ENCODE peak calls at places on chromosome 20, in nine cellular contexts. One of them, this sample, is unnamed.

GRCh38 chr20:15739056-15739455 is 834.2 kb downstream of the KIF16B start:
- DNase-seq in choroid plexus epithelial cell: no peak
- DNase-seq in Peyer's patch: no peak
- DNase-seq in pancreas: no peak
- DNase-seq in A549: no peak
- DNase-seq in SK-N-SH: no peak
- DNase-seq in fibroblast of mammary gland: peak; percentile 7
- DNase-seq in astrocyte of the spinal cord: no peak
- DNase-seq in fibroblast of pulmonary artery: no peak
- DNase-seq in this sample: no peak

GRCh38 chr20:24657211-24657610 is 187.8 kb downstream of the SYNDIG1 start:
- DNase-seq in choroid plexus epithelial cell: peak; percentile 85
- DNase-seq in Peyer's patch: no peak
- DNase-seq in pancreas: peak; percentile 18
- DNase-seq in A549: peak; percentile 38
- DNase-seq in SK-N-SH: no peak
- DNase-seq in fibroblast of mammary gland: peak; percentile 60
- DNase-seq in astrocyte of the spinal cord: peak; percentile 91
- DNase-seq in fibroblast of pulmonary artery: peak; percentile 22
- DNase-seq in this sample: no peak

GRCh38 chr20:55153321-55153720 is 677.9 kb downstream of the DOK5 start:
- DNase-seq in choroid plexus epithelial cell: no peak
- DNase-seq in Peyer's patch: no peak
- DNase-seq in pancreas: no peak
- DNase-seq in A549: no peak
- DNase-seq in SK-N-SH: no peak
- DNase-seq in fibroblast of mammary gland: peak; percentile 66
- DNase-seq in astrocyte of the spinal cord: peak; percentile 28
- DNase-seq in fibroblast of pulmonary artery: no peak
- DNase-seq in this sample: no peak

GRCh38 chr20:1299522-1299921 is 29.4 kb downstream of the SDCBP2 start:
- DNase-seq in choroid plexus epithelial cell: no peak
- DNase-seq in Peyer's patch: no peak
- DNase-seq in pancreas: no peak
- DNase-seq in A549: peak; percentile 66
- DNase-seq in SK-N-SH: peak; percentile 67
- DNase-seq in fibroblast of mammary gland: no peak
- DNase-seq in astrocyte of the spinal cord: no peak
- DNase-seq in fibroblast of pulmonary artery: no peak
- DNase-seq in this sample: no peak

GRCh38 chr20:14259691-14260090 is 77.7 kb downstream of the FLRT3 start:
- DNase-seq in choroid plexus epithelial cell: no peak
- DNase-seq in Peyer's patch: no peak
- DNase-seq in pancreas: no peak
- DNase-seq in A549: no peak
- DNase-seq in SK-N-SH: no peak
- DNase-seq in fibroblast of mammary gland: peak; percentile 41
- DNase-seq in astrocyte of the spinal cord: no peak
- DNase-seq in fibroblast of pulmonary artery: no peak
- DNase-seq in this sample: no peak

GRCh38 chr20:17017232-17017631 is 209.6 kb upstream of the PCSK2 start:
- DNase-seq in choroid plexus epithelial cell: no peak
- DNase-seq in Peyer's patch: no peak
- DNase-seq in pancreas: no peak
- DNase-seq in A549: no peak
- DNase-seq in SK-N-SH: no peak
- DNase-seq in fibroblast of mammary gland: no peak
- DNase-seq in astrocyte of the spinal cord: no peak
- DNase-seq in fibroblast of pulmonary artery: no peak
- DNase-seq in this sample: no peak

GRCh38 chr20:8774412-8774811 is 294.5 kb upstream of the PLCB4 start:
- DNase-seq in choroid plexus epithelial cell: no peak
- DNase-seq in Peyer's patch: no peak
- DNase-seq in pancreas: no peak
- DNase-seq in A549: no peak
- DNase-seq in SK-N-SH: no peak
- DNase-seq in fibroblast of mammary gland: peak; percentile 11
- DNase-seq in astrocyte of the spinal cord: no peak
- DNase-seq in fibroblast of pulmonary artery: no peak
- DNase-seq in this sample: no peak

GRCh38 chr20:4820833-4821518 is 99.3 kb downstream of the PRND start:
- DNase-seq in choroid plexus epithelial cell: peak; percentile 63
- DNase-seq in Peyer's patch: no peak
- DNase-seq in pancreas: no peak
- DNase-seq in A549: peak; percentile 41
- DNase-seq in SK-N-SH: no peak
- DNase-seq in fibroblast of mammary gland: peak; percentile 85
- DNase-seq in astrocyte of the spinal cord: peak; percentile 48
- DNase-seq in fibroblast of pulmonary artery: peak; percentile 74
- DNase-seq in this sample: no peak

GRCh38 chr20:25750765-25751696 is 54.4 kb upstream of the ZNF337 start:
- DNase-seq in choroid plexus epithelial cell: peak; percentile 70
- DNase-seq in Peyer's patch: peak; percentile 70
- DNase-seq in pancreas: peak; percentile 67
- DNase-seq in A549: peak; percentile 74
- DNase-seq in SK-N-SH: peak; percentile 83
- DNase-seq in fibroblast of mammary gland: peak; percentile 45
- DNase-seq in astrocyte of the spinal cord: peak; percentile 39
- DNase-seq in fibroblast of pulmonary artery: peak; percentile 59
- DNase-seq in this sample: peak; percentile 66

GRCh38 chr20:62936996-62937352 is 973 bp upstream of the GID8 start:
- DNase-seq in choroid plexus epithelial cell: peak; percentile 77
- DNase-seq in Peyer's patch: no peak
- DNase-seq in pancreas: no peak
- DNase-seq in A549: peak; percentile 40
- DNase-seq in SK-N-SH: no peak
- DNase-seq in fibroblast of mammary gland: peak; percentile 62
- DNase-seq in astrocyte of the spinal cord: peak; percentile 66
- DNase-seq in fibroblast of pulmonary artery: peak; percentile 46
- DNase-seq in this sample: peak; percentile 33

GRCh38 chr20:24737212-24737850 is 211.7 kb upstream of the CST7 start:
- DNase-seq in choroid plexus epithelial cell: no peak
- DNase-seq in Peyer's patch: no peak
- DNase-seq in pancreas: no peak
- DNase-seq in A549: no peak
- DNase-seq in SK-N-SH: no peak
- DNase-seq in fibroblast of mammary gland: no peak
- DNase-seq in astrocyte of the spinal cord: no peak
- DNase-seq in fibroblast of pulmonary artery: no peak
- DNase-seq in this sample: no peak

GRCh38 chr20:11221046-11221445 is 547.2 kb upstream of the JAG1 start:
- DNase-seq in choroid plexus epithelial cell: no peak
- DNase-seq in Peyer's patch: no peak
- DNase-seq in pancreas: no peak
- DNase-seq in A549: no peak
- DNase-seq in SK-N-SH: no peak
- DNase-seq in fibroblast of mammary gland: no peak
- DNase-seq in astrocyte of the spinal cord: no peak
- DNase-seq in fibroblast of pulmonary artery: peak; percentile 65
- DNase-seq in this sample: no peak

GRCh38 chr20:4774209-4774608 is 52.5 kb downstream of the PRND start:
- DNase-seq in choroid plexus epithelial cell: no peak
- DNase-seq in Peyer's patch: no peak
- DNase-seq in pancreas: no peak
- DNase-seq in A549: no peak
- DNase-seq in SK-N-SH: no peak
- DNase-seq in fibroblast of mammary gland: no peak
- DNase-seq in astrocyte of the spinal cord: no peak
- DNase-seq in fibroblast of pulmonary artery: no peak
- DNase-seq in this sample: no peak

GRCh38 chr20:3672864-3673550 is 8.8 kb downstream of the ADAM33 start:
- DNase-seq in choroid plexus epithelial cell: no peak
- DNase-seq in Peyer's patch: no peak
- DNase-seq in pancreas: no peak
- DNase-seq in A549: no peak
- DNase-seq in SK-N-SH: no peak
- DNase-seq in fibroblast of mammary gland: no peak
- DNase-seq in astrocyte of the spinal cord: no peak
- DNase-seq in fibroblast of pulmonary artery: no peak
- DNase-seq in this sample: no peak

GRCh38 chr20:1169224-1169623 is 15.6 kb downstream of the TMEM74B start:
- DNase-seq in choroid plexus epithelial cell: no peak
- DNase-seq in Peyer's patch: no peak
- DNase-seq in pancreas: no peak
- DNase-seq in A549: no peak
- DNase-seq in SK-N-SH: no peak
- DNase-seq in fibroblast of mammary gland: no peak
- DNase-seq in astrocyte of the spinal cord: no peak
- DNase-seq in fibroblast of pulmonary artery: no peak
- DNase-seq in this sample: no peak

GRCh38 chr20:59013959-59014608 is 5.1 kb upstream of the TUBB1 start:
- DNase-seq in choroid plexus epithelial cell: peak; percentile 42
- DNase-seq in Peyer's patch: no peak
- DNase-seq in pancreas: no peak
- DNase-seq in A549: no peak
- DNase-seq in SK-N-SH: no peak
- DNase-seq in fibroblast of mammary gland: peak; percentile 55
- DNase-seq in astrocyte of the spinal cord: peak; percentile 75
- DNase-seq in fibroblast of pulmonary artery: no peak
- DNase-seq in this sample: no peak

GRCh38 chr20:39849664-39850063 is 839.4 kb downstream of the MAFB start:
- DNase-seq in choroid plexus epithelial cell: peak; percentile 94
- DNase-seq in Peyer's patch: peak; percentile 52
- DNase-seq in pancreas: peak; percentile 49
- DNase-seq in A549: no peak
- DNase-seq in SK-N-SH: peak; percentile 70
- DNase-seq in fibroblast of mammary gland: peak; percentile 98
- DNase-seq in astrocyte of the spinal cord: peak; percentile 92
- DNase-seq in fibroblast of pulmonary artery: peak; percentile 90
- DNase-seq in this sample: no peak

GRCh38 chr20:59581983-59582679 is 22.2 kb upstream of the PHACTR3 start:
- DNase-seq in choroid plexus epithelial cell: no peak
- DNase-seq in Peyer's patch: no peak
- DNase-seq in pancreas: no peak
- DNase-seq in A549: no peak
- DNase-seq in SK-N-SH: no peak
- DNase-seq in fibroblast of mammary gland: no peak
- DNase-seq in astrocyte of the spinal cord: no peak
- DNase-seq in fibroblast of pulmonary artery: no peak
- DNase-seq in this sample: no peak

GRCh38 chr20:4720977-4721349 is 746 bp upstream of the PRND start:
- DNase-seq in choroid plexus epithelial cell: no peak
- DNase-seq in Peyer's patch: no peak
- DNase-seq in pancreas: no peak
- DNase-seq in A549: no peak
- DNase-seq in SK-N-SH: peak; percentile 34
- DNase-seq in fibroblast of mammary gland: no peak
- DNase-seq in astrocyte of the spinal cord: no peak
- DNase-seq in fibroblast of pulmonary artery: no peak
- DNase-seq in this sample: no peak

GRCh38 chr20:61897401-61898295 is 168.0 kb downstream of the TAF4 start:
- DNase-seq in choroid plexus epithelial cell: no peak
- DNase-seq in Peyer's patch: no peak
- DNase-seq in pancreas: no peak
- DNase-seq in A549: no peak
- DNase-seq in SK-N-SH: no peak
- DNase-seq in fibroblast of mammary gland: no peak
- DNase-seq in astrocyte of the spinal cord: no peak
- DNase-seq in fibroblast of pulmonary artery: no peak
- DNase-seq in this sample: no peak
- TF ChIP-seq CTCF in choroid plexus epithelial cell: no peak
- TF ChIP-seq CTCF in Peyer's patch: no peak
- TF ChIP-seq CTCF in pancreas: no peak
- TF ChIP-seq CTCF in A549: no peak
- TF ChIP-seq CTCF in SK-N-SH: no peak
- TF ChIP-seq CTCF in fibroblast of mammary gland: no peak
- TF ChIP-seq CTCF in astrocyte of the spinal cord: no peak
- TF ChIP-seq CTCF in fibroblast of pulmonary artery: no peak
- TF ChIP-seq CTCF in this sample: no peak

GRCh38 chr20:51591871-51592270 is 49.4 kb upstream of the NFATC2 start:
- DNase-seq in choroid plexus epithelial cell: no peak
- DNase-seq in Peyer's patch: no peak
- DNase-seq in pancreas: no peak
- DNase-seq in A549: no peak
- DNase-seq in SK-N-SH: no peak
- DNase-seq in fibroblast of mammary gland: no peak
- DNase-seq in astrocyte of the spinal cord: no peak
- DNase-seq in fibroblast of pulmonary artery: no peak
- DNase-seq in this sample: no peak
- H3K4me3 ChIP-seq in choroid plexus epithelial cell: no peak overlapping the region
- H3K4me3 ChIP-seq in Peyer's patch: no peak overlapping the region
- H3K4me3 ChIP-seq in pancreas: no peak overlapping the region
- H3K4me3 ChIP-seq in A549: no peak overlapping the region
- H3K4me3 ChIP-seq in SK-N-SH: no peak overlapping the region
- H3K4me3 ChIP-seq in fibroblast of mammary gland: no peak overlapping the region
- H3K4me3 ChIP-seq in astrocyte of the spinal cord: no peak overlapping the region
- H3K4me3 ChIP-seq in fibroblast of pulmonary artery: no peak overlapping the region
- H3K4me3 ChIP-seq in this sample: no peak overlapping the region

GRCh38 chr20:57619053-57619831 is 984 bp downstream of the ZBP1 start:
- DNase-seq in choroid plexus epithelial cell: no peak
- DNase-seq in Peyer's patch: no peak
- DNase-seq in pancreas: no peak
- DNase-seq in A549: no peak
- DNase-seq in SK-N-SH: no peak
- DNase-seq in fibroblast of mammary gland: no peak
- DNase-seq in astrocyte of the spinal cord: no peak
- DNase-seq in fibroblast of pulmonary artery: no peak
- DNase-seq in this sample: peak; percentile 93
- TF ChIP-seq CTCF in choroid plexus epithelial cell: no peak
- TF ChIP-seq CTCF in Peyer's patch: no peak
- TF ChIP-seq CTCF in pancreas: no peak
- TF ChIP-seq CTCF in A549: no peak
- TF ChIP-seq CTCF in SK-N-SH: no peak
- TF ChIP-seq CTCF in fibroblast of mammary gland: no peak
- TF ChIP-seq CTCF in astrocyte of the spinal cord: no peak
- TF ChIP-seq CTCF in fibroblast of pulmonary artery: no peak
- TF ChIP-seq CTCF in this sample: no peak

GRCh38 chr20:2509468-2509781 is 710 bp upstream of the ZNF343 start:
- DNase-seq in choroid plexus epithelial cell: peak; percentile 24
- DNase-seq in Peyer's patch: no peak
- DNase-seq in pancreas: no peak
- DNase-seq in A549: no peak
- DNase-seq in SK-N-SH: no peak
- DNase-seq in fibroblast of mammary gland: no peak
- DNase-seq in astrocyte of the spinal cord: no peak
- DNase-seq in fibroblast of pulmonary artery: no peak
- DNase-seq in this sample: no peak

GRCh38 chr20:2509794-2510193 is 1.1 kb upstream of the ZNF343 start:
- DNase-seq in choroid plexus epithelial cell: no peak
- DNase-seq in Peyer's patch: no peak
- DNase-seq in pancreas: no peak
- DNase-seq in A549: no peak
- DNase-seq in SK-N-SH: no peak
- DNase-seq in fibroblast of mammary gland: no peak
- DNase-seq in astrocyte of the spinal cord: no peak
- DNase-seq in fibroblast of pulmonary artery: no peak
- DNase-seq in this sample: no peak

GRCh38 chr20:2508631-2509467 is at the start of gene ZNF343:
- DNase-seq in choroid plexus epithelial cell: peak; percentile 85
- DNase-seq in Peyer's patch: peak; percentile 88
- DNase-seq in pancreas: peak; percentile 80
- DNase-seq in A549: peak; percentile 98
- DNase-seq in SK-N-SH: peak; percentile 86
- DNase-seq in fibroblast of mammary gland: peak; percentile 78
- DNase-seq in astrocyte of the spinal cord: peak; percentile 84
- DNase-seq in fibroblast of pulmonary artery: peak; percentile 81
- DNase-seq in this sample: peak; percentile 89

GRCh38 chr20:2507875-2508630 is 662 bp downstream of the ZNF343 start:
- DNase-seq in choroid plexus epithelial cell: peak; percentile 22
- DNase-seq in Peyer's patch: no peak
- DNase-seq in pancreas: no peak
- DNase-seq in A549: peak; percentile 46
- DNase-seq in SK-N-SH: peak; percentile 61
- DNase-seq in fibroblast of mammary gland: peak; percentile 73
- DNase-seq in astrocyte of the spinal cord: no peak
- DNase-seq in fibroblast of pulmonary artery: peak; percentile 34
- DNase-seq in this sample: peak; percentile 16

GRCh38 chr20:2507464-2507863 is 1.3 kb downstream of the ZNF343 start:
- DNase-seq in choroid plexus epithelial cell: peak; percentile 10
- DNase-seq in Peyer's patch: no peak
- DNase-seq in pancreas: no peak
- DNase-seq in A549: no peak
- DNase-seq in SK-N-SH: peak; percentile 33
- DNase-seq in fibroblast of mammary gland: peak; percentile 37
- DNase-seq in astrocyte of the spinal cord: no peak
- DNase-seq in fibroblast of pulmonary artery: no peak
- DNase-seq in this sample: no peak
- H3K4me3 ChIP-seq in choroid plexus epithelial cell: peak overlapping the region; percentile 94
- H3K4me3 ChIP-seq in Peyer's patch: no peak overlapping the region
- H3K4me3 ChIP-seq in pancreas: peak overlapping the region; percentile 90
- H3K4me3 ChIP-seq in A549: peak overlapping the region; percentile 68
- H3K4me3 ChIP-seq in SK-N-SH: peak overlapping the region; percentile 84
- H3K4me3 ChIP-seq in fibroblast of mammary gland: peak overlapping the region; percentile 94
- H3K4me3 ChIP-seq in astrocyte of the spinal cord: peak overlapping the region; percentile 94
- H3K4me3 ChIP-seq in fibroblast of pulmonary artery: peak overlapping the region; percentile 76
- H3K4me3 ChIP-seq in this sample: peak overlapping the region; percentile 98

This sample was measured in GM12865.